ENCODE peak calls at places on chromosome 4, in four cellular contexts. H, W, O and G are unnamed samples.

GRCh38 chr4:76526585-76526990 is 91.6 kb downstream of the SHROOM3 start:
- DNase-seq in H (no peak), W (no peak), O (no peak), G (no peak)

GRCh38 chr4:140427104-140427918 is at the start of gene CLGN:
- DNase-seq in H (peak), W (peak), O (peak), G (peak)

GRCh38 chr4:31585503-31585902 is 865.3 kb downstream of the PCDH7 start:
- DNase-seq in H (no peak), W (no peak), O (no peak), G (no peak)

GRCh38 chr4:70994069-70994366 is 569 bp downstream of the DCK start:
- DNase-seq in H (no peak), W (no peak), O (no peak), G (no peak)

GRCh38 chr4:114364857-114365256 is 233.8 kb upstream of the UGT8 start:
- DNase-seq in H (no peak), W (peak), O (no peak), G (no peak)

GRCh38 chr4:24507439-24507838 is 76.9 kb downstream of the DHX15 start:
- DNase-seq in H (no peak), W (no peak), O (no peak), G (no peak)

GRCh38 chr4:112938461-112939058 is 110.9 kb upstream of the ANK2 start:
- DNase-seq in H (no peak), W (peak), O (no peak), G (no peak)

GRCh38 chr4:153143527-153144348 is 60.5 kb upstream of the TRIM2 start:
- DNase-seq in H (no peak), W (peak), O (no peak), G (no peak)

GRCh38 chr4:133624744-133625143 is 475.6 kb downstream of the PCDH10 start:
- DNase-seq in H (no peak), W (no peak), O (no peak), G (no peak)

GRCh38 chr4:109559625-109559982 is 442 bp upstream of the MCUB start:
- DNase-seq in H (peak), W (no peak), O (peak), G (peak)

GRCh38 chr4:105436414-105436813 is 37.4 kb downstream of the PPA2 start:
- DNase-seq in H (no peak), W (no peak), O (no peak), G (no peak)

GRCh38 chr4:24720979-24721378 is 74.4 kb upstream of the SOD3 start:
- DNase-seq in H (no peak), W (no peak), O (no peak), G (no peak)

GRCh38 chr4:108144451-108144850 is 24.3 kb downstream of the LEF1 start:
- DNase-seq in H (no peak), W (no peak), O (no peak), G (no peak)

GRCh38 chr4:112370466-112370865 is 73.3 kb downstream of the ALPK1 start:
- DNase-seq in H (no peak), W (peak), O (no peak), G (no peak)

GRCh38 chr4:70734168-70734954 is 12.6 kb downstream of the RUFY3 start:
- DNase-seq in H (no peak), W (peak), O (no peak), G (no peak)

GRCh38 chr4:112968456-112969159 is 80.8 kb upstream of the ANK2 start:
- DNase-seq in H (no peak), W (peak), O (no peak), G (no peak)

GRCh38 chr4:168540865-168541607 is 44.2 kb downstream of the PALLD start:
- DNase-seq in H (no peak), W (no peak), O (no peak), G (no peak)

GRCh38 chr4:25081866-25082471 is 51.2 kb upstream of the LGI2 start:
- DNase-seq in H (no peak), W (no peak), O (no peak), G (no peak)

GRCh38 chr4:6746721-6747689 is 31.0 kb downstream of the BLOC1S4 start:
- DNase-seq in H (peak), W (no peak), O (peak), G (no peak)

GRCh38 chr4:81425087-81425486 is 46.6 kb downstream of the RASGEF1B start:
- DNase-seq in H (no peak), W (no peak), O (no peak), G (no peak)

GRCh38 chr4:149815743-149816142 is at the start of gene IQCM:
- DNase-seq in H (no peak), W (no peak), O (no peak), G (no peak)

GRCh38 chr4:71827811-71828210 is 43.9 kb upstream of the GC start:
- DNase-seq in H (no peak), W (no peak), O (no peak), G (no peak)

GRCh38 chr4:122434285-122434684 is 22.2 kb downstream of the IL2 start:
- DNase-seq in H (no peak), W (no peak), O (no peak), G (no peak)
- TF ChIP-seq CTCF in H (no peak), W (no peak), O (no peak), G (no peak)

DNA sequence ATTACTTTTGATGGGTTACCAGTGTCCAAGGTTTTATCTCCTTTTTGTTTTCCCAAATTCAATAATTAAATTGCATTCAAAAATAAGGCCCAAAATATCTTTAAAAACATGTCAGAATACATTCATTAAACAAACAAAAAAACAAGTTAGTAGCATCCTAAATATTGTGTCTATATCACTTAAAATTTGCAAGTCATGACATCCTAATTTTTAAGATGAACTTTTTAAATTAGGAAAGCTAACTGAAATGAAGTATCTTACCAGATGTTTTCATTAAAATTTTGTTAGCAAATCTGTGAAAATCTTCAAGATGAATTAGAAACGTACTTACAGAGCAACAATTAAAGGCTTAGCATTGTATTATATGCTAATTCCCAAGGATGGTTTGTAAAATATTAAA is 962 bp upstream of the CFAP299 start:
- DNase-seq in H (no peak), W (no peak), O (no peak), G (no peak)
- TF ChIP-seq CTCF in H (no peak), W (no peak), O (no peak), G (no peak)

DNA sequence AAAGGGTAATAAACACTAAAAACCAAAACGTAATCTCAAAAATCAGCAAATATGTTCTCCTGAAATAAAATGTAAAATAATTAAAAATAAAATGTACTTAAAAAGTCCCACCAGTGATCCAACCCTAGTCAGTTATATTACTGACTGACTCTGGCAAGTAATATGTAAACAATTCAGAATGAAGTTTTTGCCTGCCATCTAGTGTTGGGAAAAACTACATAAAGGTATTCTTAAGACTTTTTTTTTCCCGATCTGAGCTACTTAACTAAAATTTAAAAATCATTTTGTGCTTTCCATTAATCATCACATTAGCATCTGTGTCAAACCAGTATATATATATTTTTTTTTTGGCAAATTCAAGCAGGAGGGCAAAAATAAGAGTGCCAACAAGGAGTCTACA is 24.0 kb downstream of the RCHY1 start:
- DNase-seq in H (no peak), W (peak), O (no peak), G (no peak)
- TF ChIP-seq CTCF in H (no peak), W (peak), O (no peak), G (no peak)

GRCh38 chr4:139030614-139031235 is 15.1 kb downstream of the NOCT start:
- DNase-seq in H (peak), W (peak), O (no peak), G (peak)
- TF ChIP-seq CTCF in H (peak), W (peak), O (peak), G (peak)

GRCh38 chr4:26859762-26860156 is 882 bp upstream of the STIM2 start:
- DNase-seq in H (no peak), W (no peak), O (no peak), G (no peak)

GRCh38 chr4:26858947-26859401 is 1.7 kb upstream of the STIM2 start:
- DNase-seq in H (no peak), W (peak), O (no peak), G (no peak)

GRCh38 chr4:26860922-26861433 is 337 bp downstream of the STIM2 start:
- DNase-seq in H (peak), W (peak), O (peak), G (peak)

GRCh38 chr4:26861434-26862186 is 969 bp downstream of the STIM2 start:
- DNase-seq in H (peak), W (peak), O (peak), G (peak)

DNA sequence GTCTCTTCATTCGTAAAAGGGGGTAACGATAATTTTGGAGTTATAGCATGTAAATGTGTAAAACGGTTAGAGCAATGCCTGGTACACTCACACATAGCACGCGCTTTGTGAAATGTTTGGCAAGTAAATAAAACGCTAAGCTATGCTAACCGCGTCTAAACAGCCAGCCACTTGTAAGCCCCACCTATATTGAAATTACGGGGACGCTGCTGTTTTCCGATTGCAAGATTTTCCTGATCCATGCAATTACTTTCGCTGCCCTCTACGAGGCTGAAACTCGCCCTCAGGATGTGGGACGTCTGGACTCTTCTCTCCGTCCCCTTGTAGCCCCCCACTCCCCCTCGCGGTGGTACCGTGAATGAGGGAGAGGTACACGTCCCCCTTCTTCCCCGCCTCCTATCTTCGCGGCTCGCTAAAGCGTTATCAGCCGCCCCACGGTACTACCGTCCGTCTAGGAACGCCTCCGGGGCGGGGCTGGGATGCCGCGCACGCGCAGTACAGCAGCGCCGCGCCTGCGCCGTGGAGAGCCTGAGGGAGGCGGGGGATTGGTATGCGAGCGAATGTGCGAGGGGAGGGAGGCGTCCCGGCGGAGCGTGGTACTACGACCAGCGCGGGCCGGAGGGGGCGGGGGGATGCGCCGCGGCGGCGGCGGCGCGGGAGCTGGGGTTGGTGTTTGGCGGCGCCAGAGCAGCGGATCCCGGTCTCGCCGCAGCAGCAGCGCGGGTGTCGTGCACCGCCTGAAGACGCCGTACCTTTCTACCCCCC is at the start of gene STIM2:
- DNase-seq in H (peak), W (peak), O (peak), G (peak)
- TF ChIP-seq CTCF in H (peak), W (peak), O (peak), G (no peak)

DNA sequence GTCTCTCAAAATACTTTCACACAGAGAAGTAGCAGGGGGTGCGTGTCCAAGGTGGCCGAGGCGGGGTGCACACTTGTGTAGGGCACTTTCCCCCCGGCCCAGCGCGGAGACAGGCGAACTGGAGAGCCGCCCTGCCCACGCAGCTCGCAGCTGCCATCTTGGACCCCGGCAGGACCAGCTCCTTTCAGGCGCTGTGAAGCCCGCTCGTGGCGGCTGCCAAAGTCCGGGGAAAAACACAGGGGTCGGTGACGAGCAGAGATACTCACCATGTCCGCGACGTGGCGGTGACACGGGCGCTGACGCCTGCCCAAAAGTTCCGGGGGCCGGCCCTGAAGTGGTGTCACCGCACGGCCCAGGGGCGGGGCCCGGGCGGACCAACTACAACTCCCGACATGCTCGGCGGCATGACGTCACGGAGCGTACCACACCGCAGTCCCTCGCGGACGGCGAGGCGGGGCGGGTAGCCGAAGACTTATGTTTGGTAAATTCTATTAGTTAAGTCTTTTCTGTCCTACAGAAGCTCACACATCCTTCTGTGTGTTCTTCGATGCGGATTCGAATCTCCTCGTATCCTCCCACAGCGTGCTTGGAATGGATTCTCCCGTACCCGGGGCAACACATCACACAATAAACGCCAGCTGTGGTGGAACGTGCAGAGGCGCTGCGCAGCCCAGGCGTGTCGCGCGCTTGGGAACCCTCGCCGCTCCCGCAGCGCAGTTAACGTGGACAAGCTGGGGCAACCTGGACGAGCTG is at the start of gene UFSP2:
- DNase-seq in H (peak), W (peak), O (peak), G (peak)
- TF ChIP-seq CTCF in H (no peak), W (no peak), O (no peak), G (no peak)

DNA sequence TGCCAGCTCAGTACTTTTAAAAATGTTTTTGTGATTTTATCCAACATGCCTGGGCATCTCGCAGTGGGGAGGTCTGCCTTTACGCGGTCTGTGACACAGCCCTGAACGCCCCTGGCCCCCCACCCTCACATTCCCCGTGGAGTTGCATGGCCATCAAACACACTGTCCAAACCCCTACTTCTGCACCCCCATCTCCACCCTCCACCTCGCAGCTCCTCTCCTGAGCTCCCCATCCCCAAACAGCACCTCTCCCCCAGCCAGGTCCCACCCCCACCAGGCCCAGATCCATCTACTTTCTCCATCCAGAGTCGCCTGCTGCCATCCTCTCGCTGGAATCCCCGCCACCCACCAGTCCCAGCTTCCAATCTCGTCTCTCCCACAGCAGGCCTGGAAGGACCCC is 9.5 kb downstream of the ZFYVE28 start:
- DNase-seq in H (no peak), W (no peak), O (no peak), G (no peak)
- TF ChIP-seq CTCF in H (no peak), W (no peak), O (no peak), G (no peak)

DNA sequence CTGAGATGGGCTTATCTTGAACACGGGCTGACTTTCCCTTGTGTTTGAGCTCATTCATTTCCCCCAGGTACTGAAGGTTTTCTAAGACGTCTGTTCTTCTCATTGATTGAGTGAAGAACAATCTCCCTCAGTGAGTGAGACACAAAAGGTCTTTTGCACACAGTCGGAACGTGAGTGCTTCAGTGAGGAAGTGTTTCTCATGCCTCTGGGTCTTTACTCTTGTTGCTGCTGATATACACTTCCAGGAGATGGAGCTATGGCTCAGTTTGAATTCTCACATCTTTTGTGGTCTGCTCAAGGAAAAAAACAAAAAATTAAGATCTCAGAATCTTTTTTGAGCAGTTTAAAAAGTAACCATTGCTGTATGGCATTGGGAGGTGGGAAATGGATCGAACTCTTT is 981.9 kb upstream of the TENM3 start:
- DNase-seq in H (no peak), W (peak), O (no peak), G (no peak)
- TF ChIP-seq CTCF in H (no peak), W (peak), O (no peak), G (no peak)